ENCODE peak calls at places on chromosomes 2 and 18, in seven cellular contexts. L is H9, E is neuronal stem cell, C is fibroblast of lung, A is IMR-90, R is kidney, N is GM23248. Z is an unnamed sample. For H3K4me1, the result is how much of the 10 kb centered on the place peaks cover.

GRCh38 chr2:120992791-120993555 is 257.3 kb downstream of the GLI2 start:
- DNase-seq in A (no peak), N (no peak), E (no peak), L (no peak), C (no peak), R (no peak), Z (peak)

GRCh38 chr18:62037012-62037742 is 144.4 kb upstream of the RNF152 start:
- DNase-seq in L (no peak), C (no peak), R (peak), E (no peak), N (peak), A (no peak), Z (no peak)

GRCh38 chr2:160278889-160279196 is 78.8 kb upstream of the ITGB6 start:
- DNase-seq in N (peak), A (peak), E (no peak), L (no peak), C (peak), R (no peak), Z (no peak)

GRCh38 chr2:210663574-210663973 is 107.2 kb downstream of the CPS1 start:
- DNase-seq in L (no peak), C (peak), A (peak), N (peak), R (no peak), E (peak), Z (no peak)

GRCh38 chr2:233934524-233934923 is 17.4 kb downstream of the TRPM8 start:
- DNase-seq in E (no peak), A (no peak), C (no peak), L (no peak), R (no peak), N (no peak), Z (no peak)

GRCh38 chr2:157087373-157088005 is 170.0 kb upstream of the GALNT5 start:
- DNase-seq in C (peak), L (no peak), A (peak), R (no peak), E (no peak), N (peak), Z (no peak)

GRCh38 chr2:27489118-27489497 is 435 bp downstream of the IFT172 start:
- DNase-seq in E (no peak), R (no peak), A (peak), N (peak), L (no peak), C (peak), Z (no peak)

GRCh38 chr2:107419191-107419590 is 407.5 kb upstream of the RGPD4 start:
- DNase-seq in C (no peak), N (no peak), E (no peak), R (no peak), A (no peak), L (no peak), Z (peak)

GRCh38 chr2:223779877-223780276 is 57.5 kb downstream of the AP1S3 start:
- DNase-seq in L (peak), C (peak), R (no peak), A (peak), E (no peak), N (peak), Z (peak)

GRCh38 chr2:202249521-202249850 is 11.1 kb upstream of the SUMO1 start:
- DNase-seq in E (no peak), N (peak), C (no peak), A (peak), R (no peak), L (no peak), Z (peak)

GRCh38 chr2:217938038-217938437 is 64.8 kb downstream of the TNS1 start:
- DNase-seq in L (no peak), C (no peak), R (peak), A (no peak), N (no peak), E (no peak), Z (no peak)

GRCh38 chr2:144570566-144570965 is 50.6 kb upstream of the ZEB2 start:
- DNase-seq in A (no peak), R (no peak), N (no peak), L (no peak), E (no peak), C (no peak), Z (no peak)

GRCh38 chr2:40395169-40396023 is 56.5 kb downstream of the SLC8A1 start:
- DNase-seq in A (no peak), N (peak), E (no peak), C (no peak), R (no peak), L (no peak), Z (no peak)

GRCh38 chr18:71252351-71252862 is 963.6 kb downstream of the SOCS6 start:
- DNase-seq in C (no peak), R (no peak), E (no peak), L (no peak), N (no peak), A (no peak), Z (no peak)

GRCh38 chr2:88603146-88603545 is 24.1 kb downstream of the EIF2AK3 start:
- DNase-seq in E (no peak), L (no peak), R (no peak), A (peak), N (peak), C (no peak), Z (no peak)

GRCh38 chr2:168587302-168587701 is 131.2 kb downstream of the CERS6 start:
- DNase-seq in N (no peak), L (no peak), A (no peak), C (no peak), R (no peak), E (no peak), Z (no peak)

GRCh38 chr18:25223899-25224607 is 127.9 kb downstream of the ZNF521 start:
- DNase-seq in C (no peak), L (no peak), N (peak), A (no peak), E (no peak), R (no peak), Z (no peak)

GRCh38 chr2:229728360-229728759 is 14.0 kb upstream of the DNER start:
- DNase-seq in L (no peak), N (peak), C (no peak), E (no peak), A (peak), R (no peak), Z (no peak)

GRCh38 chr2:134295441-134295840 is 41.6 kb downstream of the MGAT5 start:
- DNase-seq in A (no peak), N (peak), E (no peak), L (no peak), C (no peak), R (no peak), Z (no peak)

GRCh38 chr2:222410534-222410933 is 13.8 kb upstream of the SGPP2 start:
- DNase-seq in N (no peak), L (peak), R (no peak), A (no peak), E (no peak), C (no peak), Z (peak)

GRCh38 chr2:215531284-215531683 is 95.4 kb upstream of the FN1 start:
- DNase-seq in E (no peak), R (no peak), A (peak), C (peak), L (no peak), N (peak), Z (no peak)

GRCh38 chr2:110771549-110772382 is 39.4 kb downstream of the ACOXL start:
- DNase-seq in A (no peak), R (no peak), N (no peak), C (no peak), E (no peak), L (peak), Z (no peak)

GRCh38 chr2:33500177-33500576 is 23.7 kb downstream of the RASGRP3 start:
- DNase-seq in A (no peak), C (no peak), L (no peak), R (no peak), N (no peak), E (no peak), Z (no peak)
- H3K4me1 ChIP-seq in A (under half), C (under half), L (under half), R (under half), N (under half), E (under half), Z (under half)

GRCh38 chr2:64989982-64990614 is 899 bp downstream of the SLC1A4 start:
- DNase-seq in L (peak), E (no peak), N (peak), C (no peak), A (no peak), R (peak), Z (peak)
- H3K9ac ChIP-seq in L (no peak), E (peak), N (peak), C (peak), A (peak), R (no peak), Z (no peak)

GRCh38 chr2:167265004-167265403 is 376.7 kb downstream of the XIRP2 start:
- DNase-seq in R (no peak), C (no peak), E (no peak), N (no peak), A (no peak), L (no peak), Z (no peak)

GRCh38 chr2:167258712-167259111 is 370.4 kb downstream of the XIRP2 start:
- DNase-seq in A (no peak), N (no peak), R (no peak), E (no peak), L (no peak), C (no peak), Z (no peak)

GRCh38 chr2:167265722-167266121 is 377.4 kb downstream of the XIRP2 start:
- DNase-seq in N (no peak), L (no peak), R (no peak), A (no peak), C (no peak), E (no peak), Z (no peak)

GRCh38 chr2:167264380-167264779 is 376.1 kb downstream of the XIRP2 start:
- DNase-seq in C (peak), A (no peak), R (no peak), N (peak), E (no peak), L (peak), Z (peak)
- H3K4me1 ChIP-seq in C (under half), A (under half), R (under half), N (under half), E (under half), L (under half), Z (under half)

GRCh38 chr2:239111401-239112100 is 263.7 kb downstream of the TWIST2 start:
- DNase-seq in R (no peak), N (no peak), A (no peak), L (no peak), E (no peak), C (no peak), Z (no peak)

GRCh38 chr2:239109916-239110545 is 262.1 kb downstream of the TWIST2 start:
- DNase-seq in C (no peak), N (no peak), R (no peak), L (no peak), A (no peak), E (no peak), Z (no peak)

GRCh38 chr2:239109041-239109915 is 261.4 kb downstream of the TWIST2 start:
- DNase-seq in R (no peak), C (no peak), E (no peak), L (no peak), A (peak), N (no peak), Z (no peak)

GRCh38 chr2:239112127-239112774 is 264.4 kb downstream of the TWIST2 start:
- DNase-seq in L (no peak), E (no peak), C (no peak), A (no peak), R (no peak), N (no peak), Z (no peak)

DNA sequence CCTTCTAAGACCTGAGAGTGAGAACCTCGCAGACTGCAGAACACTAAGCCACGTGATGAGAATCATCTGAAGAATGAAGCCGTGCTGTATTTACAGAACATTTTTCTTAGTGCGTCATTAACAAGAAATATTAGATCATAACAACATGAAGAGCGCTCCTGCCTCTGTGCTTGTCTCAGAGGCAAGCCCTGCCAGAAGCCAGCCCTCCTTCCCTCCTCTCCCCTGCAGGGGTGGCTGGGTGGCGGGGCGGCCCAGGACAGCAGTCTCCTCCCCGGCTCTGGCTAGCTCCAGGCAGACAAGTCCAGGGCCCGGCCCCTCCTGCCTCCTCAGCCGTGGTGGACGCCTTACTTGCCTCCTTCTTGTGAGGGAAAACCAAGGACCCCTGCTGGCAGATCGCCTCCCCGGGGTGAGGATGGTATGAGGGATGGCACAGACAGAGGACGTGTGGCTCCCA is 262.7 kb downstream of the TWIST2 start:
- DNase-seq in E (no peak), N (no peak), R (no peak), L (no peak), A (peak), C (peak), Z (no peak)
- H3K9ac ChIP-seq in E (no peak), N (no peak), R (no peak), L (no peak), A (no peak), C (no peak), Z (no peak)

DNA sequence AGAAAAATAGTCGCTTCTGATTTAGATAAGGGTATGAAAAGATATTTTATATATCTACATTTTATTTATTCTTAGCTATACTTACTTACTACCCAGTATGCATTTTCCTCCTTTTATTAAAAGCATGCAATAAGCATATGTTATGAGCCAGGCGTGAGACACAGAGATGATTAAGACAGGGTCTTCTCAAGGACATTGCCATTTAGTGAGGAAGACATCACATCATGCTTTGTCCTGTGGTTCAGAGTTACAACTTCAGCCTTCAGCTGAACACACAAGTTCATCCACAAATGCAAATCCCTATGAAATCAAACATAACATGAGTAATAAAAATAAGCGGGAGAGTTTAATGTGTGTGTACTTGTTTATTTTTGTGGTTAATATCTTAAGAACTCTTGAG is 30.2 kb downstream of the GRHL1 start:
- DNase-seq in A (peak), N (peak), C (no peak), L (no peak), E (no peak), R (no peak), Z (no peak)
- H3K4me1 ChIP-seq in A (under half), N (half or more), C (under half), L (under half), E (under half), R (under half), Z (under half)

GRCh38 chr18:58997811-58998337 is 133.2 kb downstream of the ZNF532 start:
- DNase-seq in E (no peak), L (no peak), N (peak), C (peak), A (peak), R (no peak), Z (no peak)
- H3K9ac ChIP-seq in E (no peak), L (no peak), N (peak), C (no peak), A (no peak), R (no peak), Z (no peak)

DNA sequence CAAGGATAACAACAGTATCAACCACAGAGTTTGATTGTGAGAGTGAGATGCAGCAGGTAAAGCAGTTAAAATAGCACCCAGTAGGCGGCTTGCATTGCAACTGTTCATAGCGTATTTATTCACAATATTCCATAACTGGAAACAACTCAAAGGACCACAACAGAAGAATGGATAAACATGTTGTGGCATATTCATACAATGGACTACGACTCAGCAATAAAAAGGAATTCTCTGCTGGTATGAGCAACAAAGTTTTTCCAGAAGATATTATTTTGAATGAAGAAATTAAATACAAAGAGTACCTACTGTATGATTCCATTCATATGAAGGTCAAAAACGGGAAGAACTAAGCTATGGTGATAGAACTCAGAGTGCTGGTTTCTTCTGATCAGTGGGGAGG is 25.2 kb downstream of the GPATCH11 start:
- DNase-seq in E (no peak), C (no peak), N (no peak), R (no peak), L (no peak), A (peak), Z (no peak)
- H3K4me1 ChIP-seq in E (under half), C (under half), N (under half), R (under half), L (under half), A (under half), Z (under half)

DNA sequence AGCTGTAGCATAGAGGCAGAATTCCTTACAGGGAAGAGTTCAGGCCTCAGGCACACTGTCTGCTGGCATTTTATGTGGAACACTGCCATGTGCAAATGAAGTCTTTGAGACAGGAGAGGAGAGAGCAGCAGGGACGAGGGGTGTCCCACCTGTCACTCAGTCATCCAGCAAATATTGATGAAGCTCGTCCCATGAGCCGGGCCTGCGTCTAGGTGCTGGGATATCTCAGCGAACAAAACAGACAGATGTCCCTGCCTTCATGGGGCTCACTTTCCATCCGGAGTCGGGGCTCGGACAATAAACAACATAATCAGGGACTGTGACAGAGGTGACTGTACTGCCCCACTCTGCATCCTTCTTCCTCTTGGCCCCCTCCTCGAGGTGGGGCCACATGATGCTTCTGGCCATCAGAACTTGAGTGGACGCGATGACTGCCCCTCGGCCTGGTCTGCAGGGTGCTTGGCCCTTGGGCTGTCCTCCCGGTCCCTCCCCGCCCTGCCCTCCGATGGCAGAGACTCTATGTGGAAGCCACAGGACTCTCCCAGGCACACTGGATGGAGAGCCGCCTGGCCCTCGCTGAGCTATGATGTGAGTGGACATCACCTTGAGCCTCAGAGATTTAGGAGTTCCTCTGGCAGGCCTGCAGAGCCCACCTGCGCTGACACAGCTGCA is 78.8 kb downstream of the MBP start:
- DNase-seq in N (no peak), E (no peak), R (no peak), C (no peak), L (no peak), A (no peak), Z (no peak)
- H3K9ac ChIP-seq in N (no peak), E (peak), R (no peak), C (no peak), L (no peak), A (no peak), Z (no peak)

GRCh38 chr2:239813261-239814135 is 211.6 kb downstream of the NDUFA10 start:
- DNase-seq in N (no peak), E (no peak), A (no peak), L (no peak), R (peak), C (no peak), Z (no peak)
- H3K4me1 ChIP-seq in N (under half), E (under half), A (under half), L (under half), R (under half), C (under half), Z (under half)

Z was measured in endodermal cell.